ENCODE peak calls at places on chromosomes 12 and 14, in ten cellular contexts. One of them, this sample, is unnamed.

GRCh38 chr14:64704743-64705405 is 650 bp downstream of the PLEKHG3 start:
- DNase-seq in HT-29: no peak
- DNase-seq in nephron progenitor cell: peak
- DNase-seq in Daoy: no peak
- DNase-seq in activated T-cell treated with anti-CD3 and anti-CD28 coated beads for 24 hours: no peak
- DNase-seq in activated T-helper 1 cell treated with anti-CD3 and anti-CD28 coated beads, Interleukin-2, amount 50 U/mL, for 16 hours: no peak
- DNase-seq in OCI-M1: no peak
- DNase-seq in kidney epithelial cell: no peak
- DNase-seq in occipital lobe: no peak
- DNase-seq in M059J: no peak
- DNase-seq in this sample: no peak

GRCh38 chr12:131773582-131774221 is 54.5 kb upstream of the MMP17 start:
- DNase-seq in HT-29: no peak
- DNase-seq in nephron progenitor cell: no peak
- DNase-seq in Daoy: no peak
- DNase-seq in activated T-cell treated with anti-CD3 and anti-CD28 coated beads for 24 hours: no peak
- DNase-seq in activated T-helper 1 cell treated with anti-CD3 and anti-CD28 coated beads, Interleukin-2, amount 50 U/mL, for 16 hours: no peak
- DNase-seq in OCI-M1: no peak
- DNase-seq in kidney epithelial cell: no peak
- DNase-seq in occipital lobe: no peak
- DNase-seq in M059J: no peak
- DNase-seq in this sample: no peak

GRCh38 chr12:131507094-131507493 is 203.8 kb upstream of the SFSWAP start:
- DNase-seq in HT-29: no peak
- DNase-seq in nephron progenitor cell: no peak
- DNase-seq in Daoy: no peak
- DNase-seq in activated T-cell treated with anti-CD3 and anti-CD28 coated beads for 24 hours: no peak
- DNase-seq in activated T-helper 1 cell treated with anti-CD3 and anti-CD28 coated beads, Interleukin-2, amount 50 U/mL, for 16 hours: no peak
- DNase-seq in OCI-M1: no peak
- DNase-seq in kidney epithelial cell: no peak
- DNase-seq in occipital lobe: no peak
- DNase-seq in M059J: no peak
- DNase-seq in this sample: no peak

GRCh38 chr14:101877766-101878165 is 86.6 kb upstream of the DYNC1H1 start:
- DNase-seq in HT-29: no peak
- DNase-seq in nephron progenitor cell: no peak
- DNase-seq in Daoy: no peak
- DNase-seq in activated T-cell treated with anti-CD3 and anti-CD28 coated beads for 24 hours: no peak
- DNase-seq in activated T-helper 1 cell treated with anti-CD3 and anti-CD28 coated beads, Interleukin-2, amount 50 U/mL, for 16 hours: no peak
- DNase-seq in OCI-M1: no peak
- DNase-seq in kidney epithelial cell: no peak
- DNase-seq in occipital lobe: no peak
- DNase-seq in M059J: no peak
- DNase-seq in this sample: no peak

GRCh38 chr12:104402630-104403029 is 54.1 kb upstream of the CHST11 start:
- DNase-seq in HT-29: no peak
- DNase-seq in nephron progenitor cell: no peak
- DNase-seq in Daoy: no peak
- DNase-seq in activated T-cell treated with anti-CD3 and anti-CD28 coated beads for 24 hours: no peak
- DNase-seq in activated T-helper 1 cell treated with anti-CD3 and anti-CD28 coated beads, Interleukin-2, amount 50 U/mL, for 16 hours: no peak
- DNase-seq in OCI-M1: no peak
- DNase-seq in kidney epithelial cell: no peak
- DNase-seq in occipital lobe: no peak
- DNase-seq in M059J: no peak
- DNase-seq in this sample: no peak

GRCh38 chr12:112183141-112183581 is 57.8 kb downstream of the TRAFD1 start:
- DNase-seq in HT-29: no peak
- DNase-seq in nephron progenitor cell: no peak
- DNase-seq in Daoy: no peak
- DNase-seq in activated T-cell treated with anti-CD3 and anti-CD28 coated beads for 24 hours: no peak
- DNase-seq in activated T-helper 1 cell treated with anti-CD3 and anti-CD28 coated beads, Interleukin-2, amount 50 U/mL, for 16 hours: no peak
- DNase-seq in OCI-M1: peak
- DNase-seq in kidney epithelial cell: no peak
- DNase-seq in occipital lobe: peak
- DNase-seq in M059J: peak
- DNase-seq in this sample: no peak

GRCh38 chr12:15852383-15852782 is 29.8 kb upstream of the STRAP start:
- DNase-seq in HT-29: no peak
- DNase-seq in nephron progenitor cell: no peak
- DNase-seq in Daoy: no peak
- DNase-seq in activated T-cell treated with anti-CD3 and anti-CD28 coated beads for 24 hours: no peak
- DNase-seq in activated T-helper 1 cell treated with anti-CD3 and anti-CD28 coated beads, Interleukin-2, amount 50 U/mL, for 16 hours: no peak
- DNase-seq in OCI-M1: no peak
- DNase-seq in kidney epithelial cell: no peak
- DNase-seq in occipital lobe: no peak
- DNase-seq in M059J: peak
- DNase-seq in this sample: peak

GRCh38 chr14:95361373-95362179 is 41.9 kb upstream of the CLMN start:
- DNase-seq in HT-29: peak
- DNase-seq in nephron progenitor cell: peak
- DNase-seq in Daoy: peak
- DNase-seq in activated T-cell treated with anti-CD3 and anti-CD28 coated beads for 24 hours: peak
- DNase-seq in activated T-helper 1 cell treated with anti-CD3 and anti-CD28 coated beads, Interleukin-2, amount 50 U/mL, for 16 hours: no peak
- DNase-seq in OCI-M1: peak
- DNase-seq in kidney epithelial cell: no peak
- DNase-seq in occipital lobe: peak
- DNase-seq in M059J: no peak
- DNase-seq in this sample: peak

GRCh38 chr14:23538785-23539184 is 12.8 kb downstream of the ZFHX2 start:
- DNase-seq in HT-29: no peak
- DNase-seq in nephron progenitor cell: peak
- DNase-seq in Daoy: peak
- DNase-seq in activated T-cell treated with anti-CD3 and anti-CD28 coated beads for 24 hours: no peak
- DNase-seq in activated T-helper 1 cell treated with anti-CD3 and anti-CD28 coated beads, Interleukin-2, amount 50 U/mL, for 16 hours: no peak
- DNase-seq in OCI-M1: no peak
- DNase-seq in kidney epithelial cell: no peak
- DNase-seq in occipital lobe: peak
- DNase-seq in M059J: no peak
- DNase-seq in this sample: no peak

GRCh38 chr12:46930101-46930500 is 104.3 kb upstream of the SLC38A4 start:
- DNase-seq in HT-29: no peak
- DNase-seq in nephron progenitor cell: no peak
- DNase-seq in Daoy: no peak
- DNase-seq in activated T-cell treated with anti-CD3 and anti-CD28 coated beads for 24 hours: no peak
- DNase-seq in activated T-helper 1 cell treated with anti-CD3 and anti-CD28 coated beads, Interleukin-2, amount 50 U/mL, for 16 hours: no peak
- DNase-seq in OCI-M1: no peak
- DNase-seq in kidney epithelial cell: no peak
- DNase-seq in occipital lobe: no peak
- DNase-seq in M059J: no peak
- DNase-seq in this sample: no peak

GRCh38 chr12:15268927-15269552 is 47.8 kb upstream of the RERG start:
- DNase-seq in HT-29: peak
- DNase-seq in nephron progenitor cell: peak
- DNase-seq in Daoy: peak
- DNase-seq in activated T-cell treated with anti-CD3 and anti-CD28 coated beads for 24 hours: no peak
- DNase-seq in activated T-helper 1 cell treated with anti-CD3 and anti-CD28 coated beads, Interleukin-2, amount 50 U/mL, for 16 hours: no peak
- DNase-seq in OCI-M1: peak
- DNase-seq in kidney epithelial cell: peak
- DNase-seq in occipital lobe: no peak
- DNase-seq in M059J: peak
- DNase-seq in this sample: peak

GRCh38 chr14:48690349-48690748 is 895.8 kb downstream of the RPS29 start:
- DNase-seq in HT-29: peak
- DNase-seq in nephron progenitor cell: no peak
- DNase-seq in Daoy: no peak
- DNase-seq in activated T-cell treated with anti-CD3 and anti-CD28 coated beads for 24 hours: no peak
- DNase-seq in activated T-helper 1 cell treated with anti-CD3 and anti-CD28 coated beads, Interleukin-2, amount 50 U/mL, for 16 hours: no peak
- DNase-seq in OCI-M1: peak
- DNase-seq in kidney epithelial cell: no peak
- DNase-seq in occipital lobe: no peak
- DNase-seq in M059J: no peak
- DNase-seq in this sample: peak

GRCh38 chr12:117441751-117442150 is 80.3 kb upstream of the NOS1 start:
- DNase-seq in HT-29: no peak
- DNase-seq in nephron progenitor cell: no peak
- DNase-seq in Daoy: peak
- DNase-seq in activated T-cell treated with anti-CD3 and anti-CD28 coated beads for 24 hours: no peak
- DNase-seq in activated T-helper 1 cell treated with anti-CD3 and anti-CD28 coated beads, Interleukin-2, amount 50 U/mL, for 16 hours: no peak
- DNase-seq in OCI-M1: no peak
- DNase-seq in kidney epithelial cell: peak
- DNase-seq in occipital lobe: peak
- DNase-seq in M059J: peak
- DNase-seq in this sample: peak

GRCh38 chr14:37583358-37584210 is 11.5 kb downstream of the FOXA1 start:
- DNase-seq in HT-29: peak
- DNase-seq in nephron progenitor cell: peak
- DNase-seq in Daoy: peak
- DNase-seq in activated T-cell treated with anti-CD3 and anti-CD28 coated beads for 24 hours: no peak
- DNase-seq in activated T-helper 1 cell treated with anti-CD3 and anti-CD28 coated beads, Interleukin-2, amount 50 U/mL, for 16 hours: no peak
- DNase-seq in OCI-M1: no peak
- DNase-seq in kidney epithelial cell: no peak
- DNase-seq in occipital lobe: no peak
- DNase-seq in M059J: no peak
- DNase-seq in this sample: no peak

GRCh38 chr14:79740043-79740442 is 471.3 kb downstream of the DIO2 start:
- DNase-seq in HT-29: no peak
- DNase-seq in nephron progenitor cell: no peak
- DNase-seq in Daoy: no peak
- DNase-seq in activated T-cell treated with anti-CD3 and anti-CD28 coated beads for 24 hours: no peak
- DNase-seq in activated T-helper 1 cell treated with anti-CD3 and anti-CD28 coated beads, Interleukin-2, amount 50 U/mL, for 16 hours: no peak
- DNase-seq in OCI-M1: peak
- DNase-seq in kidney epithelial cell: no peak
- DNase-seq in occipital lobe: no peak
- DNase-seq in M059J: no peak
- DNase-seq in this sample: no peak